ENCODE peak calls at places on chromosomes 16 and 17, in eight cellular contexts. S is sigmoid colon; I is WERI-Rb-1; O is NB4; Z is IMR-90; J is activated CD8-positive, alpha-beta T cell treated with anti-CD3 and anti-CD28 coated beads for 36 hours; E is fibroblast of the aortic adventitia; W is left ventricle myocardium inferior. X is an unnamed sample.

GRCh38 chr16:22386976-22387375 is 12.6 kb upstream of the CDR2 start:
- DNase-seq in Z (peak; percentile 95), J (no peak), O (no peak), S (no peak), E (peak; percentile 95), W (no peak), I (no peak), X (peak; percentile 87)

GRCh38 chr17:3754458-3755334 is 31.0 kb downstream of the HASPIN start:
- DNase-seq in O (no peak), E (no peak), J (peak; percentile 87), Z (no peak), W (no peak), S (no peak), I (no peak), X (no peak)

GRCh38 chr17:78529251-78529650 is 47.9 kb downstream of the DNAH17 start:
- DNase-seq in I (no peak), O (no peak), Z (no peak), W (no peak), J (no peak), E (no peak), S (no peak), X (no peak)

GRCh38 chr17:2723997-2724782 is 12.6 kb upstream of the CLUH start:
- DNase-seq in S (no peak), E (no peak), Z (no peak), O (no peak), I (no peak), W (peak; percentile 48), J (no peak), X (no peak)

GRCh38 chr16:27199235-27199586 is 4.1 kb upstream of the KDM8 start:
- DNase-seq in E (no peak), W (no peak), Z (no peak), O (no peak), J (no peak), S (no peak), I (no peak), X (no peak)

GRCh38 chr17:76078859-76079576 is at the start of gene ZACN:
- DNase-seq in Z (no peak), O (no peak), E (no peak), S (no peak), J (no peak), I (no peak), W (no peak), X (no peak)

GRCh38 chr17:44942456-44942855 is 5.1 kb downstream of the KIF18B start:
- DNase-seq in E (no peak), Z (no peak), I (no peak), O (no peak), J (no peak), S (no peak), W (no peak), X (no peak)

GRCh38 chr17:45110676-45111611 is 21.4 kb downstream of the PLCD3 start:
- DNase-seq in O (no peak), Z (no peak), W (peak; percentile 60), I (no peak), S (peak; percentile 89), E (peak; percentile 45), J (no peak), X (no peak)

GRCh38 chr16:81831722-81832126 is 52.6 kb downstream of the PLCG2 start:
- DNase-seq in J (peak; percentile 89), W (peak; percentile 40), O (peak; percentile 99), S (peak; percentile 68), Z (no peak), E (no peak), I (no peak), X (no peak)

GRCh38 chr17:50867856-50868438 is 1.8 kb upstream of the TOB1 start:
- DNase-seq in S (no peak), W (no peak), Z (peak; percentile 60), J (no peak), E (no peak), I (no peak), O (no peak), X (no peak)

GRCh38 chr16:71254832-71255560 is 24.5 kb upstream of the HYDIN start:
- DNase-seq in S (no peak), W (no peak), I (no peak), O (peak; percentile 12), J (no peak), Z (no peak), E (no peak), X (no peak)

GRCh38 chr17:12667299-12667958 is 1.7 kb downstream of the MYOCD start:
- DNase-seq in O (peak; percentile 50), J (no peak), I (peak; percentile 56), S (peak; percentile 76), Z (peak; percentile 89), E (peak; percentile 51), W (no peak), X (peak; percentile 78)

GRCh38 chr16:70522216-70523000 is 946 bp downstream of the COG4 start:
- DNase-seq in Z (no peak), E (peak; percentile 4), O (peak; percentile 40), W (no peak), I (no peak), S (no peak), J (peak; percentile 13), X (no peak)

GRCh38 chr16:67364610-67365256 is 28.6 kb downstream of the TPPP3 start:
- DNase-seq in O (no peak), Z (no peak), J (no peak), I (no peak), S (no peak), W (no peak), E (no peak), X (no peak)

GRCh38 chr16:48911700-48912099 is 301.7 kb upstream of the N4BP1 start:
- DNase-seq in E (peak; percentile 3), Z (peak; percentile 13), S (no peak), J (no peak), I (no peak), O (peak; percentile 7), W (no peak), X (no peak)

GRCh38 chr16:12569061-12569460 is 234.6 kb downstream of the CPPED1 start:
- DNase-seq in E (no peak), J (no peak), I (no peak), Z (no peak), O (no peak), S (no peak), W (no peak), X (no peak)

GRCh38 chr16:12565423-12565822 is 238.3 kb downstream of the CPPED1 start:
- DNase-seq in O (no peak), I (no peak), E (no peak), S (no peak), Z (no peak), W (no peak), J (peak; percentile 35), X (no peak)

GRCh38 chr16:12567602-12568001 is 236.1 kb downstream of the CPPED1 start:
- DNase-seq in J (no peak), W (no peak), Z (no peak), O (no peak), E (no peak), S (no peak), I (no peak), X (no peak)

GRCh38 chr16:12570046-12570618 is 233.6 kb downstream of the CPPED1 start:
- DNase-seq in I (no peak), J (no peak), S (no peak), W (no peak), E (no peak), O (no peak), Z (no peak), X (no peak)

DNA sequence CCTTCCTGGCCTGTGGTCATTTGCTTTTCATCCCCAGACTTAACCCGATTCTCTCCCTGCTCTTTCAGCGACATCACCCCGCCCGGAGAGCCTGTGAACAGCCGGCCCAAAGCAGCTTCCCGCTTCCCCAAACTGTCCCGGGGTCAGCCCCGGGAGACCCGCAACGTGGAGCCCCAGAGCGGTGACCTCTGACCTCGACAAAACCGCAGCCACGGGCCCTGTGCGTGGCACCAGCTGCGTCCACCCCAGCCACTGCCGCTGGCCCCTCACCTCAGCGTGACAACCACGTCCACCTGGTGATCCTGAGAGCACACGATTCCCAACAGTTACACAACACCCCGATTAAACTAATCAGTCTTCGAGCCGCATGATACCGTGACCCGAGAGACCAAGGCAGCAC is 235.2 kb downstream of the CPPED1 start:
- DNase-seq in J (no peak), Z (no peak), E (no peak), I (no peak), O (no peak), W (no peak), S (no peak), X (no peak)
- TF ChIP-seq CTCF in J (no peak), Z (no peak), E (no peak), I (no peak), O (no peak), W (no peak), S (no peak), X (no peak)

GRCh38 chr17:8188408-8188839 is 1.6 kb downstream of the BORCS6 start:
- DNase-seq in J (peak; percentile 31), W (no peak), I (no peak), O (no peak), E (no peak), Z (no peak), S (no peak), X (no peak)

GRCh38 chr17:8187517-8188407 is 2.2 kb downstream of the BORCS6 start:
- DNase-seq in W (peak; percentile 90), O (peak; percentile 97), Z (peak; percentile 100), E (peak; percentile 100), J (peak; percentile 96), S (peak; percentile 97), I (peak; percentile 94), X (peak; percentile 98)

GRCh38 chr17:8189041-8189710 is 804 bp downstream of the BORCS6 start:
- DNase-seq in Z (no peak), E (peak; percentile 19), O (no peak), I (no peak), S (no peak), J (peak; percentile 55), W (peak; percentile 34), X (peak; percentile 5)

GRCh38 chr17:8190506-8190905 is 526 bp upstream of the BORCS6 start:
- DNase-seq in I (no peak), O (no peak), J (no peak), W (no peak), Z (no peak), E (no peak), S (no peak), X (no peak)

GRCh38 chr17:8189711-8190477 is at the start of gene BORCS6:
- DNase-seq in I (peak; percentile 98), O (peak; percentile 96), J (peak; percentile 98), W (peak; percentile 97), E (peak; percentile 98), S (peak; percentile 100), Z (peak; percentile 98), X (peak; percentile 99)
- TF ChIP-seq CTCF in I (peak; percentile 19), O (no peak), J (no peak), W (peak; percentile 18), E (peak; percentile 2), S (no peak), Z (no peak), X (peak; percentile 27)

GRCh38 chr16:50706250-50706649 is 12.8 kb downstream of the NOD2 start:
- DNase-seq in E (no peak), J (no peak), S (no peak), W (no peak), O (no peak), I (no peak), Z (no peak), X (no peak)
- TF ChIP-seq CTCF in E (no peak), J (no peak), S (no peak), W (no peak), O (no peak), I (no peak), Z (no peak), X (no peak)

DNA sequence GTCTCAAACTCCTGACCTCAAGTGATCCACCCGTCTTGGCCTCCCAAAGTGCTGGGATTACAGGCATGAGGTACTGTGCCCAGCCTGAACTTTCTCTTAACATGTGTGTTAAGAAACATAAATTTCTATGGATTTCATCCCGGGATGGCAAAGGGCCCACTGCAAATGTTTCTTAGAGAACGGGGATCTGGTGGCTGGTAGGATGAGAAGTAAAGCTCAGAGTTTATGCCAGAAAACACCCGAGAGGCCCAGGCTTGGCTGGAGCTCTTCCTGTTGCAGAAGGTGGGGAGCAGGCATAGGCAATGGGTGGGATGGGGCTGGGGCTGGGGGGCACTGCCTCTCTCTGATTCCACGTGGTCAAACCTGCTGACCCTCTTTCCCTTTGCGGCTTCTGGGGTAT is 5.6 kb upstream of the CARHSP1 start:
- DNase-seq in E (peak; percentile 84), J (no peak), S (no peak), O (no peak), I (no peak), Z (no peak), W (no peak), X (no peak)
- TF ChIP-seq CTCF in E (no peak), J (no peak), S (no peak), O (no peak), I (no peak), Z (no peak), W (no peak), X (no peak)

X was measured in brain microvascular endothelial cell.